ENCODE peak calls at places on chromosomes 12 and 14, in nine cellular contexts. One of them, this sample, is unnamed.

GRCh38 chr12:78684419-78684818 is 180.2 kb upstream of the SYT1 start:
- DNase-seq in stomach: no peak
- DNase-seq in H1: no peak
- DNase-seq in sigmoid colon: no peak
- DNase-seq in SK-N-SH: no peak
- DNase-seq in transverse colon: no peak
- DNase-seq in GM12878: no peak
- DNase-seq in ovary: no peak
- DNase-seq in HepG2: no peak
- DNase-seq in this sample: no peak

GRCh38 chr12:1838223-1838993 is 18.0 kb downstream of the LRTM2 start:
- DNase-seq in stomach: no peak
- DNase-seq in H1: no peak
- DNase-seq in sigmoid colon: peak; percentile 18
- DNase-seq in SK-N-SH: peak; percentile 85
- DNase-seq in transverse colon: no peak
- DNase-seq in GM12878: no peak
- DNase-seq in ovary: no peak
- DNase-seq in HepG2: no peak
- DNase-seq in this sample: no peak

GRCh38 chr14:81309511-81309910 is 88.8 kb upstream of the GTF2A1 start:
- DNase-seq in stomach: no peak
- DNase-seq in H1: no peak
- DNase-seq in sigmoid colon: no peak
- DNase-seq in SK-N-SH: no peak
- DNase-seq in transverse colon: no peak
- DNase-seq in GM12878: no peak
- DNase-seq in ovary: no peak
- DNase-seq in HepG2: no peak
- DNase-seq in this sample: no peak

GRCh38 chr12:131015581-131016337 is 62.1 kb downstream of the ADGRD1 start:
- DNase-seq in stomach: no peak
- DNase-seq in H1: no peak
- DNase-seq in sigmoid colon: no peak
- DNase-seq in SK-N-SH: no peak
- DNase-seq in transverse colon: no peak
- DNase-seq in GM12878: no peak
- DNase-seq in ovary: no peak
- DNase-seq in HepG2: no peak
- DNase-seq in this sample: no peak

GRCh38 chr14:71380271-71380670 is 473.0 kb downstream of the PCNX1 start:
- DNase-seq in stomach: no peak
- DNase-seq in H1: no peak
- DNase-seq in sigmoid colon: no peak
- DNase-seq in SK-N-SH: no peak
- DNase-seq in transverse colon: no peak
- DNase-seq in GM12878: no peak
- DNase-seq in ovary: no peak
- DNase-seq in HepG2: no peak
- DNase-seq in this sample: no peak

GRCh38 chr12:42422785-42423184 is 96.8 kb downstream of the PPHLN1 start:
- DNase-seq in stomach: no peak
- DNase-seq in H1: no peak
- DNase-seq in sigmoid colon: no peak
- DNase-seq in SK-N-SH: no peak
- DNase-seq in transverse colon: no peak
- DNase-seq in GM12878: no peak
- DNase-seq in ovary: no peak
- DNase-seq in HepG2: no peak
- DNase-seq in this sample: no peak

GRCh38 chr12:59088673-59089072 is 168.4 kb upstream of the LRIG3 start:
- DNase-seq in stomach: no peak
- DNase-seq in H1: no peak
- DNase-seq in sigmoid colon: no peak
- DNase-seq in SK-N-SH: no peak
- DNase-seq in transverse colon: no peak
- DNase-seq in GM12878: no peak
- DNase-seq in ovary: no peak
- DNase-seq in HepG2: no peak
- DNase-seq in this sample: no peak

GRCh38 chr12:110741795-110742717 is 635 bp downstream of the PPP1CC start:
- DNase-seq in stomach: peak; percentile 28
- DNase-seq in H1: no peak
- DNase-seq in sigmoid colon: peak; percentile 75
- DNase-seq in SK-N-SH: peak; percentile 22
- DNase-seq in transverse colon: peak; percentile 39
- DNase-seq in GM12878: no peak
- DNase-seq in ovary: no peak
- DNase-seq in HepG2: no peak
- DNase-seq in this sample: no peak

GRCh38 chr14:67650161-67650560 is 24.3 kb downstream of the VTI1B start:
- DNase-seq in stomach: no peak
- DNase-seq in H1: no peak
- DNase-seq in sigmoid colon: no peak
- DNase-seq in SK-N-SH: no peak
- DNase-seq in transverse colon: no peak
- DNase-seq in GM12878: no peak
- DNase-seq in ovary: no peak
- DNase-seq in HepG2: no peak
- DNase-seq in this sample: no peak

GRCh38 chr12:99498756-99499155 is 148.8 kb upstream of the GARIN6 start:
- DNase-seq in stomach: no peak
- DNase-seq in H1: peak; percentile 23
- DNase-seq in sigmoid colon: no peak
- DNase-seq in SK-N-SH: no peak
- DNase-seq in transverse colon: no peak
- DNase-seq in GM12878: no peak
- DNase-seq in ovary: no peak
- DNase-seq in HepG2: no peak
- DNase-seq in this sample: no peak

GRCh38 chr14:99579077-99579836 is 24.8 kb downstream of the CCDC85C start:
- DNase-seq in stomach: peak; percentile 92
- DNase-seq in H1: no peak
- DNase-seq in sigmoid colon: no peak
- DNase-seq in SK-N-SH: no peak
- DNase-seq in transverse colon: peak; percentile 86
- DNase-seq in GM12878: no peak
- DNase-seq in ovary: no peak
- DNase-seq in HepG2: no peak
- DNase-seq in this sample: peak; percentile 60

GRCh38 chr14:70827366-70828151 is 18.2 kb upstream of the MAP3K9 start:
- DNase-seq in stomach: no peak
- DNase-seq in H1: no peak
- DNase-seq in sigmoid colon: no peak
- DNase-seq in SK-N-SH: no peak
- DNase-seq in transverse colon: peak; percentile 15
- DNase-seq in GM12878: no peak
- DNase-seq in ovary: no peak
- DNase-seq in HepG2: peak; percentile 41
- DNase-seq in this sample: no peak

GRCh38 chr12:47844264-47845020 is 24.7 kb upstream of the HDAC7 start:
- DNase-seq in stomach: no peak
- DNase-seq in H1: no peak
- DNase-seq in sigmoid colon: no peak
- DNase-seq in SK-N-SH: no peak
- DNase-seq in transverse colon: no peak
- DNase-seq in GM12878: no peak
- DNase-seq in ovary: peak; percentile 43
- DNase-seq in HepG2: no peak
- DNase-seq in this sample: peak; percentile 90

GRCh38 chr12:117189725-117190209 is 503 bp downstream of the FBXO21 start:
- DNase-seq in stomach: peak; percentile 31
- DNase-seq in H1: no peak
- DNase-seq in sigmoid colon: peak; percentile 71
- DNase-seq in SK-N-SH: peak; percentile 81
- DNase-seq in transverse colon: peak; percentile 26
- DNase-seq in GM12878: no peak
- DNase-seq in ovary: peak; percentile 33
- DNase-seq in HepG2: peak; percentile 24
- DNase-seq in this sample: peak; percentile 91

GRCh38 chr12:110543252-110543959 is 39.7 kb downstream of the PPTC7 start:
- DNase-seq in stomach: peak; percentile 91
- DNase-seq in H1: no peak
- DNase-seq in sigmoid colon: peak; percentile 98
- DNase-seq in SK-N-SH: no peak
- DNase-seq in transverse colon: peak; percentile 90
- DNase-seq in GM12878: peak; percentile 90
- DNase-seq in ovary: peak; percentile 95
- DNase-seq in HepG2: no peak
- DNase-seq in this sample: no peak

GRCh38 chr14:88204221-88204620 is 118.8 kb downstream of the KCNK10 start:
- DNase-seq in stomach: no peak
- DNase-seq in H1: no peak
- DNase-seq in sigmoid colon: no peak
- DNase-seq in SK-N-SH: no peak
- DNase-seq in transverse colon: peak; percentile 35
- DNase-seq in GM12878: no peak
- DNase-seq in ovary: no peak
- DNase-seq in HepG2: no peak
- DNase-seq in this sample: no peak

GRCh38 chr14:88210426-88210825 is 112.6 kb downstream of the KCNK10 start:
- DNase-seq in stomach: no peak
- DNase-seq in H1: no peak
- DNase-seq in sigmoid colon: no peak
- DNase-seq in SK-N-SH: no peak
- DNase-seq in transverse colon: no peak
- DNase-seq in GM12878: no peak
- DNase-seq in ovary: peak; percentile 28
- DNase-seq in HepG2: no peak
- DNase-seq in this sample: peak; percentile 27

GRCh38 chr14:88208858-88209257 is 114.2 kb downstream of the KCNK10 start:
- DNase-seq in stomach: no peak
- DNase-seq in H1: no peak
- DNase-seq in sigmoid colon: no peak
- DNase-seq in SK-N-SH: no peak
- DNase-seq in transverse colon: no peak
- DNase-seq in GM12878: no peak
- DNase-seq in ovary: no peak
- DNase-seq in HepG2: no peak
- DNase-seq in this sample: no peak

GRCh38 chr14:88212691-88213090 is 110.4 kb downstream of the KCNK10 start:
- DNase-seq in stomach: no peak
- DNase-seq in H1: no peak
- DNase-seq in sigmoid colon: no peak
- DNase-seq in SK-N-SH: no peak
- DNase-seq in transverse colon: no peak
- DNase-seq in GM12878: no peak
- DNase-seq in ovary: no peak
- DNase-seq in HepG2: no peak
- DNase-seq in this sample: no peak

GRCh38 chr14:88209273-88209672 is 113.8 kb downstream of the KCNK10 start:
- DNase-seq in stomach: no peak
- DNase-seq in H1: no peak
- DNase-seq in sigmoid colon: no peak
- DNase-seq in SK-N-SH: no peak
- DNase-seq in transverse colon: no peak
- DNase-seq in GM12878: no peak
- DNase-seq in ovary: no peak
- DNase-seq in HepG2: no peak
- DNase-seq in this sample: peak; percentile 33
- H3K4me3 ChIP-seq in stomach: no peak overlapping the region
- H3K4me3 ChIP-seq in H1: no peak overlapping the region
- H3K4me3 ChIP-seq in sigmoid colon: no peak overlapping the region
- H3K4me3 ChIP-seq in SK-N-SH: no peak overlapping the region
- H3K4me3 ChIP-seq in transverse colon: no peak overlapping the region
- H3K4me3 ChIP-seq in GM12878: no peak overlapping the region
- H3K4me3 ChIP-seq in ovary: no peak overlapping the region
- H3K4me3 ChIP-seq in HepG2: no peak overlapping the region
- H3K4me3 ChIP-seq in this sample: no peak overlapping the region

DNA sequence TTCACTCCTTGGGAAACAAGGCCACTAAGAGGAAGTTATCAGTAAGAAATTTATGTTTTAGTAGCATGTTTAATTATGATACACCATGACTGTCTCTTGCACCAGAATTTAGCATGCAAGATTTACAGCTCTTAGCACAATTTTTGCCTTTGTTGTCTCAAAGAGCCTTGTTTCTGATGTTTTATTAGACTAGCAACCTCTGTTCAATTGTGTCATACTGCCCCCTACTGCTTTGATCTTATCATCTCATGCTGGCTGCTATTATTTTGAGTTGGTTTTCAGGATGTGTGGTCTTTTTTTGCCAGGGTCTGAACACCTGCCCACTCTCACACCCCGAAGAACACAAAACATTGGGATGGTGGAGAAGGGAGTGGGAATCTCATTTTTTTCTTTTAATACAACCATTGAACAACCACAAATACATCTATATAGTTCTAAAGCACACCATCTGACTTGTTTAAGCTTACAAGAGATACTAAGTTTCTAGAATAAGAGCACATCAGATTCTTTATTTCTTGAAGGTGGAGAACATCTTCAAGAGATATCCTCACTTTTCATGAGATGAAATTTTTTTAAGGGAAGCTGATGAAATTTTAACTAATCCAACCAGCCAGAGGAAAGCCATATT is 160.8 kb downstream of the SPTSSA start:
- DNase-seq in stomach: no peak
- DNase-seq in H1: no peak
- DNase-seq in sigmoid colon: no peak
- DNase-seq in SK-N-SH: peak; percentile 49
- DNase-seq in transverse colon: no peak
- DNase-seq in GM12878: peak; percentile 7
- DNase-seq in ovary: no peak
- DNase-seq in HepG2: peak; percentile 54
- DNase-seq in this sample: no peak
- TF ChIP-seq EP300 in stomach: no peak
- TF ChIP-seq EP300 in H1: no peak
- TF ChIP-seq EP300 in sigmoid colon: no peak
- TF ChIP-seq EP300 in SK-N-SH: no peak
- TF ChIP-seq EP300 in transverse colon: no peak
- TF ChIP-seq EP300 in GM12878: no peak
- TF ChIP-seq EP300 in ovary: no peak
- TF ChIP-seq EP300 in HepG2: no peak
- TF ChIP-seq EP300 in this sample: no peak

DNA sequence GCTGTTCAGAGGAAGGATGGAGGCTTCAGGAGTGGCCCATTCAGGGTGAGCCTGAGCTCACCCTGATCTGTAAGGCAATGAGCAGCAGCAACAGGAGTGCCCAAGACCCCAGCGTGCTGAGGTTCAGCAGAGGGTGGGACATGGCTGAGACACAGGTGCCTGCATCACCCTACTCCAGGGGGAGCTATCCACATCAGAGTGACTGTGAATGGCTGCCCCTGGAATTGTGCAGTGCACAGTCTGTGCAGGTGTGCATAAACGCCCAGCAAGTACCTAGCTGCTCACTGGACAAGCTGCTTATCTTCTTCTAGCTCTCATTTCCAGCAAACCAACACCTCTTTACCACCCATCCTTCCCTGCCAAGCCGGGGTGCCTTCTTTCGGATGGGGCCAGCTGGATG is 140.6 kb upstream of the PRMT8 start:
- DNase-seq in stomach: no peak
- DNase-seq in H1: no peak
- DNase-seq in sigmoid colon: no peak
- DNase-seq in SK-N-SH: no peak
- DNase-seq in transverse colon: no peak
- DNase-seq in GM12878: no peak
- DNase-seq in ovary: no peak
- DNase-seq in HepG2: no peak
- DNase-seq in this sample: no peak
- H3K27me3 ChIP-seq in stomach: no peaks in the 10 kb centered on the region
- H3K27me3 ChIP-seq in H1: no peaks in the 10 kb centered on the region
- H3K27me3 ChIP-seq in sigmoid colon: no peaks in the 10 kb centered on the region
- H3K27me3 ChIP-seq in SK-N-SH: no peaks in the 10 kb centered on the region
- H3K27me3 ChIP-seq in transverse colon: peaks cover 5% of the 10 kb centered on the region
- H3K27me3 ChIP-seq in GM12878: peaks cover 2% of the 10 kb centered on the region
- H3K27me3 ChIP-seq in ovary: no peaks in the 10 kb centered on the region
- H3K27me3 ChIP-seq in HepG2: peaks cover 3% of the 10 kb centered on the region
- H3K27me3 ChIP-seq in this sample: no peaks in the 10 kb centered on the region

GRCh38 chr12:96343347-96343954 is 56.8 kb downstream of the CDK17 start:
- DNase-seq in stomach: no peak
- DNase-seq in H1: no peak
- DNase-seq in sigmoid colon: no peak
- DNase-seq in SK-N-SH: no peak
- DNase-seq in transverse colon: no peak
- DNase-seq in GM12878: peak; percentile 79
- DNase-seq in ovary: no peak
- DNase-seq in HepG2: no peak
- DNase-seq in this sample: no peak
- H3K4me3 ChIP-seq in stomach: no peak overlapping the region
- H3K4me3 ChIP-seq in H1: no peak overlapping the region
- H3K4me3 ChIP-seq in sigmoid colon: no peak overlapping the region
- H3K4me3 ChIP-seq in SK-N-SH: no peak overlapping the region
- H3K4me3 ChIP-seq in transverse colon: no peak overlapping the region
- H3K4me3 ChIP-seq in GM12878: no peak overlapping the region
- H3K4me3 ChIP-seq in ovary: no peak overlapping the region
- H3K4me3 ChIP-seq in HepG2: no peak overlapping the region
- H3K4me3 ChIP-seq in this sample: no peak overlapping the region

This sample was measured in upper lobe of left lung.